ENCODE peak calls at places on chromosomes 1 and 21, in nine cellular contexts. K, R, P, H, M, X, T, Z and O are unnamed samples.

GRCh38 chr1:149843302-149844041 is 55.9 kb upstream of the BOLA1 start:
- ATAC-seq in X (no peak), T (no peak), R (peak), Z (no peak), M (no peak), K (peak), H (peak), P (no peak), O (no peak)

GRCh38 chr21:33089439-33089838 is 19.5 kb downstream of the OLIG1 start:
- ATAC-seq in Z (no peak), T (no peak), X (no peak), M (no peak), R (peak), H (no peak), K (no peak), P (no peak), O (no peak)

GRCh38 chr1:67970088-67970487 is 80.3 kb downstream of the DIRAS3 start:
- ATAC-seq in K (no peak), T (no peak), X (no peak), R (no peak), Z (no peak), H (no peak), M (no peak), P (peak), O (no peak)

GRCh38 chr1:156776942-156777341 is 9.6 kb downstream of the PRCC start:
- ATAC-seq in H (no peak), T (no peak), P (no peak), K (peak), Z (no peak), M (no peak), R (no peak), X (no peak), O (no peak)

GRCh38 chr1:87730274-87731222 is 401.9 kb downstream of the LMO4 start:
- ATAC-seq in T (no peak), M (no peak), R (no peak), P (peak), Z (no peak), X (no peak), K (no peak), H (no peak), O (no peak)

GRCh38 chr1:40532844-40533424 is 1.5 kb downstream of the ZNF684 start:
- ATAC-seq in R (peak), H (peak), K (no peak), M (no peak), X (no peak), T (no peak), P (peak), Z (no peak), O (no peak)

GRCh38 chr1:160837558-160838205 is 25.0 kb downstream of the CD244 start:
- ATAC-seq in M (peak), K (peak), T (peak), P (no peak), R (peak), H (peak), X (peak), Z (peak), O (peak)

GRCh38 chr1:10900691-10901090 is 104.2 kb upstream of the CASZ1 start:
- ATAC-seq in T (no peak), P (no peak), R (peak), M (no peak), X (no peak), H (no peak), Z (no peak), K (no peak), O (no peak)

GRCh38 chr1:37588939-37589338 is 6.8 kb downstream of the GNL2 start:
- ATAC-seq in M (no peak), P (no peak), X (no peak), H (no peak), K (no peak), Z (no peak), T (no peak), R (no peak), O (no peak)

GRCh38 chr1:25232027-25232865 is at the start of gene SYF2:
- ATAC-seq in R (peak), P (peak), K (peak), M (peak), H (peak), X (peak), T (peak), Z (peak), O (peak)

GRCh38 chr1:48007044-48007443 is 9.9 kb upstream of the TRABD2B start:
- ATAC-seq in P (no peak), Z (no peak), R (peak), T (no peak), M (no peak), X (no peak), H (no peak), K (peak), O (no peak)

GRCh38 chr1:119721933-119722332 is 10.2 kb downstream of the PHGDH start:
- ATAC-seq in X (no peak), K (no peak), M (no peak), Z (no peak), H (no peak), T (no peak), P (no peak), R (no peak), O (no peak)

GRCh38 chr21:43885721-43886120 is 20.7 kb downstream of the AGPAT3 start:
- ATAC-seq in R (no peak), Z (no peak), H (no peak), P (no peak), K (no peak), T (no peak), M (no peak), X (no peak), O (no peak)

GRCh38 chr1:2290595-2291510 is 62.7 kb downstream of the SKI start:
- ATAC-seq in P (peak), T (peak), X (peak), M (peak), H (peak), K (peak), Z (peak), R (peak), O (peak)

GRCh38 chr1:195071461-195071860 is 1536.8 kb downstream of the KCNT2 start:
- ATAC-seq in R (no peak), M (no peak), P (no peak), Z (no peak), X (no peak), T (no peak), K (no peak), H (no peak), O (no peak)

GRCh38 chr1:41013812-41014211 is 7.7 kb downstream of the SLFNL1 start:
- ATAC-seq in T (no peak), Z (no peak), R (peak), M (no peak), H (peak), K (peak), X (no peak), P (no peak), O (no peak)

GRCh38 chr1:246221390-246222240 is 285.5 kb downstream of the SMYD3 start:
- ATAC-seq in K (no peak), M (no peak), P (no peak), T (no peak), R (no peak), Z (no peak), H (no peak), X (no peak), O (no peak)

GRCh38 chr1:58710190-58710589 is 10.3 kb upstream of the MYSM1 start:
- ATAC-seq in P (no peak), X (no peak), M (no peak), T (no peak), H (no peak), Z (no peak), K (no peak), R (no peak), O (no peak)

GRCh38 chr1:220144051-220144450 is 50.1 kb downstream of the IARS2 start:
- ATAC-seq in Z (no peak), K (no peak), M (no peak), P (no peak), R (no peak), X (no peak), T (no peak), H (no peak), O (no peak)

GRCh38 chr1:9294910-9295636 is 2.4 kb downstream of the SPSB1 start:
- ATAC-seq in T (peak), Z (peak), M (peak), P (peak), X (no peak), R (peak), H (peak), K (peak), O (peak)